ENCODE peak calls at places on chromosomes 4 and X, in nine cellular contexts. A is AG08396; L is fibroblast of lung; U is substantia nigra; I is GM23338; V is stimulated activated CD4-positive, alpha-beta T cell treated with anti-CD3 and anti-CD28 coated beads, Interleukin-15, amount 100 ng/mL, for 48 hours; K is DMS53; O is nucleus accumbens; P is ACHN. H is an unnamed sample.
A peak's percentile ranks its signal among the peaks of the same experiment; 100 is the strongest.

GRCh38 chr4:95439896-95440295 is 108.9 kb downstream of the UNC5C start:
- DNase-seq in A (no peak), L (no peak), U (no peak), I (no peak), V (no peak), K (peak; percentile 3), O (no peak), P (no peak), H (no peak)

GRCh38 chrX:10486373-10486772 is 134.0 kb downstream of the MID1 start:
- DNase-seq in A (peak; percentile 13), L (peak; percentile 81), U (no peak), I (no peak), V (no peak), K (no peak), O (no peak), P (no peak), H (no peak)

GRCh38 chrX:152899874-152900719 is 2.2 kb downstream of the ZNF185 start:
- DNase-seq in A (no peak), L (no peak), U (no peak), I (no peak), V (no peak), K (no peak), O (no peak), P (no peak), H (no peak)

GRCh38 chr4:88514557-88515511 is 8.7 kb downstream of the PYURF start:
- DNase-seq in A (no peak), L (no peak), U (no peak), I (no peak), V (no peak), K (peak; percentile 91), O (no peak), P (no peak), H (no peak)

GRCh38 chrX:137194164-137194563 is 160.4 kb upstream of the GPR101 start:
- DNase-seq in A (peak; percentile 3), L (no peak), U (no peak), I (peak; percentile 68), V (no peak), K (peak; percentile 74), O (no peak), P (peak; percentile 34), H (peak; percentile 16)

GRCh38 chrX:143788265-143788664 is 67.7 kb upstream of the SPANXN2 start:
- DNase-seq in A (no peak), L (peak; percentile 1), U (no peak), I (peak; percentile 1), V (no peak), K (peak; percentile 77), O (no peak), P (peak; percentile 40), H (no peak)

GRCh38 chrX:8504451-8504850 is 39.8 kb downstream of the VCX3B start:
- DNase-seq in A (no peak), L (peak; percentile 95), U (no peak), I (no peak), V (no peak), K (no peak), O (no peak), P (peak; percentile 26), H (no peak)

GRCh38 chrX:112851806-112852205 is 11.2 kb upstream of the AMOT start:
- DNase-seq in A (no peak), L (peak; percentile 70), U (peak; percentile 4), I (no peak), V (no peak), K (no peak), O (no peak), P (no peak), H (no peak)

GRCh38 chrX:50579955-50580354 is 109.3 kb upstream of the DGKK start:
- DNase-seq in A (peak; percentile 56), L (peak; percentile 48), U (no peak), I (peak; percentile 74), V (no peak), K (peak; percentile 85), O (peak; percentile 10), P (peak; percentile 50), H (peak; percentile 59)

GRCh38 chrX:150159537-150159936 is 203.6 kb upstream of the MAMLD1 start:
- DNase-seq in A (no peak), L (no peak), U (no peak), I (no peak), V (no peak), K (no peak), O (no peak), P (no peak), H (no peak)

GRCh38 chr4:165005352-165005751 is 26.4 kb upstream of the TRIM60 start:
- DNase-seq in A (no peak), L (no peak), U (no peak), I (no peak), V (no peak), K (no peak), O (no peak), P (no peak), H (no peak)

GRCh38 chr4:170868191-170868590 is 778.4 kb upstream of the AADAT start:
- DNase-seq in A (no peak), L (peak; percentile 6), U (no peak), I (no peak), V (no peak), K (no peak), O (no peak), P (no peak), H (no peak)

GRCh38 chr4:107818301-107818910 is 6.3 kb upstream of the SGMS2 start:
- DNase-seq in A (no peak), L (peak; percentile 35), U (no peak), I (no peak), V (no peak), K (peak; percentile 7), O (no peak), P (no peak), H (no peak)

GRCh38 chrX:45485682-45486081 is 285.0 kb upstream of the DIPK2B start:
- DNase-seq in A (no peak), L (peak; percentile 10), U (no peak), I (no peak), V (no peak), K (no peak), O (no peak), P (no peak), H (no peak)

GRCh38 chr4:1246901-1247810 is 1.8 kb downstream of the CTBP1 start:
- DNase-seq in A (peak; percentile 51), L (no peak), U (no peak), I (peak; percentile 38), V (no peak), K (peak; percentile 77), O (no peak), P (peak; percentile 18), H (no peak)

GRCh38 chr4:55545681-55546632 is 752 bp downstream of the CLOCK start:
- DNase-seq in A (peak; percentile 75), L (peak; percentile 63), U (peak; percentile 80), I (peak; percentile 78), V (peak; percentile 29), K (peak; percentile 82), O (peak; percentile 84), P (peak; percentile 70), H (peak; percentile 34)

GRCh38 chr4:65645185-65645584 is 25.1 kb downstream of the EPHA5 start:
- DNase-seq in A (no peak), L (peak; percentile 75), U (no peak), I (no peak), V (no peak), K (no peak), O (no peak), P (peak; percentile 6), H (no peak)

GRCh38 chr4:164383187-164384181 is 370.4 kb upstream of the SMIM31 start:
- DNase-seq in A (no peak), L (peak; percentile 72), U (peak; percentile 90), I (peak; percentile 78), V (no peak), K (peak; percentile 79), O (peak; percentile 96), P (peak; percentile 83), H (no peak)

GRCh38 chrX:69045616-69046345 is 119.5 kb downstream of the PJA1 start:
- DNase-seq in A (no peak), L (no peak), U (no peak), I (no peak), V (no peak), K (no peak), O (no peak), P (no peak), H (no peak)

GRCh38 chr4:1060646-1061371 is 49.4 kb downstream of the FGFRL1 start:
- DNase-seq in A (no peak), L (no peak), U (no peak), I (no peak), V (no peak), K (no peak), O (no peak), P (no peak), H (no peak)

GRCh38 chr4:164779080-164779479 is 25.1 kb downstream of the SMIM31 start:
- DNase-seq in A (peak; percentile 11), L (peak; percentile 53), U (no peak), I (no peak), V (no peak), K (no peak), O (no peak), P (no peak), H (no peak)

GRCh38 chrX:16712116-16712824 is at the start of gene CTPS2:
- DNase-seq in A (peak; percentile 88), L (peak; percentile 53), U (peak; percentile 16), I (peak; percentile 58), V (peak; percentile 32), K (peak; percentile 81), O (peak; percentile 10), P (peak; percentile 60), H (no peak)

GRCh38 chrX:38768079-38768478 is 33.2 kb upstream of the MID1IP1 start:
- DNase-seq in A (peak; percentile 7), L (peak; percentile 10), U (no peak), I (no peak), V (no peak), K (peak; percentile 59), O (no peak), P (peak; percentile 16), H (no peak)

GRCh38 chr4:184355111-184355604 is 119.2 kb downstream of the IRF2 start:
- DNase-seq in A (peak; percentile 57), L (peak; percentile 86), U (peak; percentile 34), I (no peak), V (no peak), K (peak; percentile 47), O (no peak), P (peak; percentile 40), H (peak; percentile 7)

GRCh38 chr4:177509346-177509745 is 67.1 kb upstream of the AGA start:
- DNase-seq in A (no peak), L (no peak), U (no peak), I (no peak), V (no peak), K (no peak), O (no peak), P (no peak), H (no peak)

GRCh38 chr4:148814030-148814429 is 371.8 kb upstream of the NR3C2 start:
- DNase-seq in A (no peak), L (no peak), U (no peak), I (no peak), V (no peak), K (peak; percentile 51), O (no peak), P (no peak), H (no peak)

GRCh38 chr4:4864940-4865704 is 5.7 kb downstream of the MSX1 start:
- DNase-seq in A (no peak), L (no peak), U (no peak), I (peak; percentile 72), V (no peak), K (no peak), O (no peak), P (no peak), H (no peak)

GRCh38 chr4:156473175-156473574 is 498.4 kb downstream of the PDGFC start:
- DNase-seq in A (no peak), L (no peak), U (no peak), I (no peak), V (no peak), K (no peak), O (no peak), P (no peak), H (no peak)

GRCh38 chr4:185280608-185281007 is 71.2 kb downstream of the SNX25 start:
- DNase-seq in A (no peak), L (no peak), U (no peak), I (no peak), V (no peak), K (no peak), O (no peak), P (no peak), H (no peak)

H was measured in HCT116.